ENCODE peak calls at places on chromosomes 11 and 22, in eight cellular contexts. E is MM.1S, H is OCI-LY7, M is GM23338, P is PC-3, Q is hepatocyte, N is GM23248, U is HCT116. F is an unnamed sample. For H3K4me1, the result is how much of the 10 kb centered on the place peaks cover.

GRCh38 chr11:102386376-102386775 is 39.4 kb downstream of the BIRC2 start:
- DNase-seq in E (no peak), H (no peak), M (no peak), P (no peak), Q (no peak), N (no peak), U (no peak), F (no peak)

GRCh38 chr11:118283756-118284350 is 19.8 kb upstream of the MPZL2 start:
- DNase-seq in E (no peak), H (no peak), M (no peak), P (no peak), Q (no peak), N (no peak), U (no peak), F (no peak)

GRCh38 chr11:64366751-64367150 is 7.8 kb downstream of the RPS6KA4 start:
- DNase-seq in E (no peak), H (no peak), M (no peak), P (peak), Q (no peak), N (peak), U (no peak), F (no peak)

GRCh38 chr11:33779849-33780528 is 5.7 kb upstream of the FBXO3 start:
- DNase-seq in E (no peak), H (no peak), M (no peak), P (no peak), Q (peak), N (peak), U (no peak), F (no peak)

GRCh38 chr22:41902932-41903421 is 11.9 kb downstream of the SHISA8 start:
- DNase-seq in E (no peak), H (no peak), M (no peak), P (no peak), Q (no peak), N (no peak), U (no peak), F (no peak)

GRCh38 chr22:46057762-46058420 is 80.9 kb upstream of the WNT7B start:
- DNase-seq in E (peak), H (peak), M (no peak), P (peak), Q (no peak), N (peak), U (no peak), F (no peak)

GRCh38 chr22:31227186-31227585 is 15.1 kb downstream of the LIMK2 start:
- DNase-seq in E (no peak), H (no peak), M (no peak), P (no peak), Q (no peak), N (no peak), U (no peak), F (no peak)

GRCh38 chr11:118193910-118194566 is 17.6 kb upstream of the SCN2B start:
- DNase-seq in E (no peak), H (no peak), M (no peak), P (no peak), Q (no peak), N (no peak), U (no peak), F (no peak)

GRCh38 chr11:91972665-91973266 is 251.9 kb upstream of the FAT3 start:
- DNase-seq in E (no peak), H (no peak), M (no peak), P (no peak), Q (no peak), N (no peak), U (no peak), F (peak)

GRCh38 chr22:20779813-20780148 is 5.9 kb downstream of the SERPIND1 start:
- DNase-seq in E (no peak), H (no peak), M (no peak), P (peak), Q (no peak), N (no peak), U (no peak), F (no peak)

GRCh38 chr11:124762624-124763155 is 600 bp upstream of the ESAM start:
- DNase-seq in E (peak), H (no peak), M (no peak), P (peak), Q (no peak), N (peak), U (no peak), F (peak)

GRCh38 chr11:107501713-107502112 is 44.1 kb upstream of the CWF19L2 start:
- DNase-seq in E (no peak), H (no peak), M (no peak), P (no peak), Q (no peak), N (no peak), U (no peak), F (no peak)

GRCh38 chr11:93542753-93543246 is 391 bp downstream of the SMCO4 start:
- DNase-seq in E (peak), H (no peak), M (no peak), P (no peak), Q (no peak), N (peak), U (no peak), F (no peak)

GRCh38 chr11:31812392-31813241 is 1.5 kb upstream of the PAX6 start:
- DNase-seq in E (peak), H (no peak), M (peak), P (peak), Q (no peak), N (peak), U (no peak), F (peak)

GRCh38 chr22:19885841-19886592 is 31.3 kb upstream of the GNB1L start:
- DNase-seq in E (no peak), H (peak), M (no peak), P (no peak), Q (no peak), N (no peak), U (no peak), F (no peak)

GRCh38 chr22:30869996-30870395 is 98.6 kb downstream of the MORC2 start:
- DNase-seq in E (no peak), H (no peak), M (no peak), P (no peak), Q (no peak), N (no peak), U (no peak), F (no peak)

GRCh38 chr11:69274531-69275016 is 19.4 kb upstream of the MYEOV start:
- DNase-seq in E (no peak), H (no peak), M (no peak), P (peak), Q (peak), N (no peak), U (no peak), F (no peak)

GRCh38 chr11:123833095-123833494 is 26.9 kb upstream of the OR6M1 start:
- DNase-seq in E (no peak), H (no peak), M (no peak), P (peak), Q (no peak), N (no peak), U (no peak), F (no peak)

GRCh38 chr22:45575607-45576272 is 73.1 kb downstream of the FBLN1 start:
- DNase-seq in E (no peak), H (no peak), M (no peak), P (no peak), Q (peak), N (no peak), U (no peak), F (no peak)

GRCh38 chr11:79809487-79809886 is 368.7 kb upstream of the TENM4 start:
- DNase-seq in E (no peak), H (no peak), M (no peak), P (no peak), Q (peak), N (no peak), U (no peak), F (no peak)

GRCh38 chr11:118232659-118233058 is 7.8 kb upstream of the JAML start:
- DNase-seq in E (no peak), H (no peak), M (no peak), P (peak), Q (no peak), N (no peak), U (peak), F (no peak)

GRCh38 chr11:47083913-47084312 is 92.8 kb downstream of the ARFGAP2 start:
- DNase-seq in E (no peak), H (no peak), M (no peak), P (peak), Q (no peak), N (peak), U (no peak), F (no peak)

GRCh38 chr11:70641366-70641765 is 243.0 kb downstream of the CTTN start:
- DNase-seq in E (no peak), H (no peak), M (no peak), P (no peak), Q (peak), N (no peak), U (no peak), F (peak)

GRCh38 chr22:22342697-22343602 is 98.4 kb downstream of the VPREB1 start:
- DNase-seq in E (peak), H (peak), M (peak), P (peak), Q (peak), N (peak), U (peak), F (peak)

GRCh38 chr11:68093565-68093964 is 27.6 kb downstream of the CHKA start:
- DNase-seq in E (no peak), H (no peak), M (no peak), P (no peak), Q (no peak), N (no peak), U (no peak), F (no peak)

GRCh38 chr11:62559204-62559603 is 12.6 kb upstream of the AHNAK start:
- DNase-seq in E (no peak), H (no peak), M (no peak), P (no peak), Q (no peak), N (no peak), U (no peak), F (peak)

GRCh38 chr11:126163074-126163700 is 48.3 kb downstream of the RPUSD4 start:
- DNase-seq in E (no peak), H (no peak), M (no peak), P (peak), Q (peak), N (peak), U (no peak), F (peak)

GRCh38 chr22:46108564-46109473 is 41.5 kb upstream of the PPARA start:
- DNase-seq in E (no peak), H (no peak), M (peak), P (peak), Q (peak), N (peak), U (no peak), F (peak)

GRCh38 chr11:61168292-61168691 is 7.1 kb upstream of the VPS37C start:
- DNase-seq in E (no peak), H (no peak), M (no peak), P (no peak), Q (no peak), N (no peak), U (no peak), F (no peak)

GRCh38 chr22:22207845-22208564 is 36.6 kb upstream of the VPREB1 start:
- DNase-seq in E (peak), H (peak), M (peak), P (peak), Q (peak), N (peak), U (peak), F (peak)

GRCh38 chr11:126284829-126285228 is 1.9 kb downstream of the TIRAP start:
- DNase-seq in E (peak), H (peak), M (no peak), P (peak), Q (peak), N (peak), U (no peak), F (no peak)

GRCh38 chr11:2383823-2384722 is 7.0 kb downstream of the CD81 start:
- DNase-seq in E (no peak), H (peak), M (peak), P (no peak), Q (no peak), N (peak), U (no peak), F (no peak)

GRCh38 chr11:70135142-70136132 is 57.3 kb downstream of the ANO1 start:
- DNase-seq in E (no peak), H (no peak), M (no peak), P (no peak), Q (peak), N (peak), U (no peak), F (peak)

GRCh38 chr11:65043881-65044501 is 3.0 kb downstream of the SAC3D1 start:
- DNase-seq in E (no peak), H (no peak), M (no peak), P (peak), Q (no peak), N (peak), U (no peak), F (no peak)

GRCh38 chr22:46830841-46831240 is 68.4 kb downstream of the TBC1D22A start:
- DNase-seq in E (no peak), H (no peak), M (no peak), P (peak), Q (no peak), N (peak), U (no peak), F (no peak)

DNA sequence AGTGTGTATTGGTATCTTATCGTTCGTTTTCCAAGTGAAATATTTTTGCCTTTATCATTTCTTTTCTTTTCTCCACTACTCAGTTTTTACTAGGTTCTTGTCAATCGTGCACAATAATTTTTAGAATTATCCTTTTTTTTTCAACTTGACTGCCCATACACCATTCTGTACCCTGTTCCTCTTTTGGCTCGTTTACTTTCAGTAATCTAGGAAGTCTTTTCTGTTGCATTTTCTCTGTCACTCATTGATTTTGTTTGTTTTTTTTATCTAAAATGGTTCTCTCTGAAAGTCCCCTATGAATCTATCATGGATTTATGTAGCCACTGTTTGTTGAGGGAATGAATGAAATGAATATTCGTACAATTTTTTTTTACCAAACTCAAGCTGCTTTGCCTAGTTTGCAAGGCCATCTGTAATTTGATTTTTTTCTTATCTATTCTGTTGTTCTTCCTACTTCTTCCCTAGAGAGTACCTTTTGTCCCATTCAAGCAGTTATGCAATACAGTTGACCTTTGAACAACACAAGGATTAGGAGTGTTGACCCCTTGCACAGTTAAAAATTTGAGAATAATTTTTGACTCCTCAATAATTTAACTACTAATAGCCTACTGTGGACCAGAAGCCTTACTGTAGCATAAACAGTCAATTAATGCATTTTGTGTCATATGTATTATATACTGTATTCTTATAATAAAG is 166.3 kb downstream of the TMEM135 start:
- DNase-seq in E (no peak), H (no peak), M (no peak), P (no peak), Q (no peak), N (no peak), U (no peak), F (no peak)
- H3K4me1 ChIP-seq in E (under half), H (under half), M (under half), P (under half), Q (under half), N (under half), U (under half), F (under half)

GRCh38 chr11:72821920-72822799 is 7.9 kb downstream of the ATG16L2 start:
- DNase-seq in E (peak), H (peak), M (peak), P (peak), Q (peak), N (peak), U (peak), F (peak)

GRCh38 chr11:72825661-72826060 is 11.4 kb downstream of the ATG16L2 start:
- DNase-seq in E (no peak), H (no peak), M (no peak), P (peak), Q (no peak), N (no peak), U (no peak), F (no peak)

GRCh38 chr11:72823105-72823804 is 9.0 kb downstream of the ATG16L2 start:
- DNase-seq in E (peak), H (no peak), M (no peak), P (peak), Q (no peak), N (no peak), U (no peak), F (no peak)

GRCh38 chr11:72824811-72825505 is 10.7 kb downstream of the ATG16L2 start:
- DNase-seq in E (peak), H (no peak), M (no peak), P (no peak), Q (no peak), N (no peak), U (no peak), F (no peak)

DNA sequence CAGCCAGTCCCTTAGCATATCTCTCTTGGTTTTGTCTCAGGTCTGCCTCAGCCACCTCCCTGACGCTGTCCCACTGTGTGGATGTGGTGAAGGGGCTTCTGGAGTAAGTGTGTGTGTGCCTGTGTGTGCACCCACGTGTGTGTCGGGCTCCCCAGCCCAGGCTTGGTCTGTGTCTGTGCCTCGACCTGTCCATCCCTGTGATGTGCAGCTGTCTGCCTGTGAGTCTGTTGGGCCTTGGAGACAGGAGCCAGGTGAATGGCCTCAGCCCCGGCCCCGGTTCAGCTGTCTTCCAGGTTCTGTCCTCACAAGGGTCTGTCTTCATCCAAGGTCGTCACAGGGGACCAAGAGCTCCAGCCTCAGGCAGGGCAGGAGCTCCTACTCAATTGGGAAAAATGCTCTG is 9.8 kb downstream of the ATG16L2 start:
- DNase-seq in E (peak), H (no peak), M (no peak), P (no peak), Q (no peak), N (no peak), U (no peak), F (no peak)
- TF ChIP-seq EZH2phosphoT487 in E (no peak), H (no peak), M (no peak), P (no peak), Q (no peak), N (no peak), U (no peak), F (no peak)

DNA sequence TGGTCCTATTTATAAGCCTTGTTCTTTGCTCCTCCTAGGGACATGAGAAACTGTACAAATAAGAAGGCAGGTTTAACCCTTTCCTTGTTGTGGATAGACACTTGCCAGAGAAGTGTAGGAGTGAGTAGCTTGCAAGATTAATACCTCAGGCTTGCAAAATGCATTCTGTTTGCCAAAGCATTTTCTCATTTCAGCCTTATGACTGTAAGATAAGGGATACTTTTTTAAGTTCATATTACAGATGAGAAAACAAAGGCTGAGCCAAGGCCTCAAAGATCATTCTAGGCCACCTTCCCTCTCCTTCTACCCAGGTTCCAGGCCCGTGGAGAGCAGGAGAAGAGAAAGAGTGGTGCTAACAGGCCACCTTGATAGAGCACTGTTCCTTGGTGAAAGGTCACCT is 46.8 kb downstream of the TRIM29 start:
- DNase-seq in E (no peak), H (no peak), M (no peak), P (no peak), Q (no peak), N (no peak), U (no peak), F (no peak)
- H3K27ac ChIP-seq in E (no peak), H (no peak), M (no peak), P (no peak), Q (no peak), N (no peak), U (no peak), F (no peak)

GRCh38 chr11:45343988-45344387 is 57.8 kb upstream of the SYT13 start:
- DNase-seq in E (no peak), H (no peak), M (no peak), P (no peak), Q (no peak), N (no peak), U (no peak), F (no peak)
- H3K4me1 ChIP-seq in E (under half), H (under half), M (under half), P (under half), Q (under half), N (under half), U (under half), F (under half)

GRCh38 chr11:16169946-16170345 is 186.4 kb downstream of the SOX6 start:
- DNase-seq in E (no peak), H (no peak), M (peak), P (no peak), Q (no peak), N (peak), U (no peak), F (peak)

GRCh38 chr11:16170448-16170847 is 185.9 kb downstream of the SOX6 start:
- DNase-seq in E (no peak), H (no peak), M (no peak), P (no peak), Q (no peak), N (no peak), U (no peak), F (no peak)

GRCh38 chr11:16169541-16169940 is 186.8 kb downstream of the SOX6 start:
- DNase-seq in E (no peak), H (no peak), M (peak), P (no peak), Q (no peak), N (peak), U (no peak), F (no peak)

GRCh38 chr11:16166571-16166970 is 189.8 kb downstream of the SOX6 start:
- DNase-seq in E (no peak), H (no peak), M (no peak), P (no peak), Q (no peak), N (no peak), U (no peak), F (no peak)

DNA sequence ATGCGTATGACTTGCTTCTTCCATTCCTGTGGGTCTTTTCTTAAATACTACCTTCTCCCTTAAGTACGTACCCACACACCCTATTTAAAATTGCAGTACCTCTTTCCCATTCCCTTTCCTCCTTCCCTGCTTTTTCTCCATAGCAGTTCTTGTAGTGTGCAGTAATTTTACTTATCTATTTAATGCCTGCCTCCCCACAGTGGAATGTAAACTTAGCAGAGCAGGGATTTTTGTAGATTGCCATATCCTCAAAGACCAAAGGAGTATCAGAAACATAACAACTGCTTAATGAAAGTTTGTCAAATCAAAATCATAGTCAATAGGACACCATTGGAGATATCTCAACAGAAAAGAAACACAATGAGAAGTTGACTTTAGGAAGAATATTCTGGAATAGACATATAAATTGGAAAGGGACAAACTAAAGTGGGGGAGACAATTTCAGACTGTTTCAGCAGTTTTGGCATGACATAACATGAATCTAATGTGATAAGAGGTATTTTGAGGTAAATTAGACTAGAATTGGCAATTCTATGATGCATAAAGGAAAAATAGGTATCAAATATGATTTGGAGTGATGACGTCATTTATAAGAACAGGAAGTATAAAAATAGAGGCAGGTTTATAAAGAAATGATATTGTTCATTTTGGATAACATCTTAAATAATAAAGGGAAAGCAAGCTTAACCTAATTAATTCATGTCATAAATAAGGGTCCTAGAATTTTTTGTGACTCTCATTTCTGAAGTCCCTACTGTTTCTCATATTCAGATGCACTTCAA is 188.4 kb downstream of the SOX6 start:
- DNase-seq in E (no peak), H (no peak), M (no peak), P (no peak), Q (no peak), N (no peak), U (no peak), F (no peak)
- TF ChIP-seq EZH2phosphoT487 in E (no peak), H (no peak), M (no peak), P (no peak), Q (no peak), N (no peak), U (no peak), F (no peak)

GRCh38 chr11:3855808-3856491 is 486 bp downstream of the STIM1 start:
- DNase-seq in E (peak), H (peak), M (peak), P (peak), Q (peak), N (peak), U (no peak), F (peak)
- H3K27ac ChIP-seq in E (peak), H (peak), M (no peak), P (no peak), Q (peak), N (no peak), U (peak), F (no peak)

F was measured in neural progenitor cell.